ENCODE peak calls at places on chromosomes 13 and 19, in ten cellular contexts. A, D, C, K, Q, R, O, W, E and Z are unnamed samples.

GRCh38 chr19:35202722-35203674 is 25.5 kb downstream of the FAM187B start:
- DNase-seq in A (no peak), D (no peak), C (no peak), K (no peak), Q (no peak), R (no peak), O (no peak), W (no peak), E (no peak), Z (no peak)

GRCh38 chr13:114038211-114038613 is 64.3 kb upstream of the C13orf46 start:
- DNase-seq in A (no peak), D (no peak), C (no peak), K (no peak), Q (no peak), R (peak), O (no peak), W (peak), E (no peak), Z (no peak)

GRCh38 chr13:111411186-111411858 is 90.9 kb downstream of the TEX29 start:
- DNase-seq in A (no peak), D (no peak), C (no peak), K (no peak), Q (no peak), R (no peak), O (no peak), W (no peak), E (no peak), Z (no peak)

GRCh38 chr13:28355822-28356371 is 139.0 kb downstream of the FLT1 start:
- DNase-seq in A (peak), D (peak), C (no peak), K (peak), Q (no peak), R (no peak), O (no peak), W (peak), E (peak), Z (no peak)

GRCh38 chr13:66036024-66036614 is 1194.0 kb downstream of the PCDH9 start:
- DNase-seq in A (no peak), D (peak), C (no peak), K (no peak), Q (no peak), R (no peak), O (no peak), W (peak), E (no peak), Z (no peak)

GRCh38 chr19:497861-498590 is 1.7 kb downstream of the MADCAM1 start:
- DNase-seq in A (no peak), D (no peak), C (no peak), K (no peak), Q (no peak), R (peak), O (no peak), W (no peak), E (no peak), Z (no peak)

GRCh38 chr19:40607898-40608621 is 6.9 kb downstream of the LTBP4 start:
- DNase-seq in A (no peak), D (no peak), C (no peak), K (no peak), Q (no peak), R (peak), O (no peak), W (no peak), E (no peak), Z (no peak)

GRCh38 chr19:13428352-13428751 is 77.9 kb downstream of the CACNA1A start:
- DNase-seq in A (peak), D (peak), C (no peak), K (peak), Q (no peak), R (no peak), O (peak), W (peak), E (no peak), Z (no peak)

GRCh38 chr19:677201-677600 is 1.0 kb downstream of the FSTL3 start:
- DNase-seq in A (no peak), D (peak), C (no peak), K (no peak), Q (peak), R (peak), O (peak), W (peak), E (peak), Z (peak)

GRCh38 chr13:71054358-71054757 is 812.6 kb downstream of the DACH1 start:
- DNase-seq in A (no peak), D (no peak), C (no peak), K (no peak), Q (no peak), R (no peak), O (no peak), W (no peak), E (no peak), Z (no peak)

GRCh38 chr13:49731766-49732165 is 40.5 kb upstream of the EBPL start:
- DNase-seq in A (no peak), D (peak), C (no peak), K (no peak), Q (no peak), R (no peak), O (peak), W (no peak), E (no peak), Z (no peak)